ENCODE peak calls at places on chromosomes 2 and 18, in four cellular contexts. F is adrenal gland, Z is uterus, N is HCT116. H is an unnamed sample.

GRCh38 chr2:5365871-5366461 is 326.2 kb upstream of the SOX11 start:
- DNase-seq in N (no peak), F (peak), Z (no peak), H (peak)

GRCh38 chr2:199602271-199602895 is 144.6 kb upstream of the SATB2 start:
- DNase-seq in N (peak), F (no peak), Z (no peak), H (peak)

GRCh38 chr2:64978514-64979268 is 10.5 kb upstream of the SLC1A4 start:
- DNase-seq in F (no peak), N (peak), Z (no peak), H (peak)

GRCh38 chr2:78967294-78967693 is 58.2 kb upstream of the REG3G start:
- DNase-seq in N (no peak), Z (no peak), F (no peak), H (no peak)

GRCh38 chr2:217610411-217610814 is 392.4 kb downstream of the TNS1 start:
- DNase-seq in N (no peak), Z (no peak), F (no peak), H (no peak)

GRCh38 chr2:221549143-221549542 is 23.0 kb downstream of the EPHA4 start:
- DNase-seq in N (no peak), F (no peak), Z (no peak), H (no peak)

GRCh38 chr2:31216734-31217133 is 581 bp downstream of the CAPN14 start:
- DNase-seq in Z (no peak), F (no peak), N (no peak), H (no peak)

GRCh38 chr18:44802508-44802907 is 121.8 kb downstream of the SETBP1 start:
- DNase-seq in Z (no peak), F (no peak), N (no peak), H (no peak)

GRCh38 chr2:219272995-219273394 is 6.2 kb upstream of the DNAJB2 start:
- DNase-seq in N (no peak), F (peak), Z (no peak), H (no peak)

GRCh38 chr2:3708576-3708975 is 5.2 kb downstream of the DCDC2C start:
- DNase-seq in N (no peak), Z (no peak), F (no peak), H (no peak)

GRCh38 chr18:63224574-63224973 is 95.0 kb downstream of the BCL2 start:
- DNase-seq in N (no peak), Z (no peak), F (no peak), H (no peak)

GRCh38 chr2:74564222-74564621 is 9.7 kb downstream of the DOK1 start:
- DNase-seq in Z (no peak), N (no peak), F (no peak), H (no peak)

GRCh38 chr2:8310557-8311455 is 371.1 kb upstream of the ID2 start:
- DNase-seq in N (no peak), F (no peak), Z (no peak), H (peak)

GRCh38 chr2:232611559-232612218 is 21.7 kb upstream of the EFHD1 start:
- DNase-seq in F (peak), N (no peak), Z (peak), H (peak)

GRCh38 chr2:238075397-238075796 is 14.6 kb downstream of the SCLY start:
- DNase-seq in Z (no peak), N (no peak), F (no peak), H (no peak)

GRCh38 chr2:120013569-120014223 is 819 bp downstream of the EPB41L5 start:
- DNase-seq in Z (no peak), N (peak), F (peak), H (no peak)

GRCh38 chr2:217068677-217069250 is 208.9 kb upstream of the TNP1 start:
- DNase-seq in N (no peak), F (no peak), Z (no peak), H (peak)

GRCh38 chr2:53987336-53987921 is 16.6 kb upstream of the PSME4 start:
- DNase-seq in F (no peak), N (no peak), Z (peak), H (no peak)

GRCh38 chr2:188853307-188853706 is 120.9 kb upstream of the COL3A1 start:
- DNase-seq in N (no peak), Z (no peak), F (no peak), H (no peak)

GRCh38 chr2:206095925-206096324 is 10.0 kb upstream of the INO80D start:
- DNase-seq in N (no peak), F (no peak), Z (no peak), H (no peak)

GRCh38 chr2:233542507-233542906 is 24.1 kb downstream of the USP40 start:
- DNase-seq in F (peak), Z (peak), N (no peak), H (no peak)

GRCh38 chr2:195477996-195478382 is 179.0 kb upstream of the SLC39A10 start:
- DNase-seq in Z (no peak), F (no peak), N (no peak), H (no peak)

GRCh38 chr2:67760995-67761394 is 301.8 kb downstream of the C1D start:
- DNase-seq in Z (no peak), F (no peak), N (no peak), H (no peak)

GRCh38 chr2:214934006-214934405 is 124.5 kb upstream of the BARD1 start:
- DNase-seq in N (no peak), Z (no peak), F (no peak), H (no peak)

GRCh38 chr2:185738679-185739472 is at the start of gene FSIP2:
- DNase-seq in N (no peak), Z (peak), F (peak), H (peak)

GRCh38 chr2:101205521-101205998 is 47.1 kb upstream of the CNOT11 start:
- DNase-seq in Z (peak), N (peak), F (peak), H (peak)

GRCh38 chr18:37684590-37684989 is 119.0 kb upstream of the CELF4 start:
- DNase-seq in F (no peak), Z (no peak), N (no peak), H (no peak)

GRCh38 chr2:3755277-3755676 is 51.9 kb downstream of the DCDC2C start:
- DNase-seq in Z (no peak), F (peak), N (no peak), H (no peak)

GRCh38 chr18:57749604-57749970 is 53.5 kb downstream of the ATP8B1 start:
- DNase-seq in Z (no peak), N (no peak), F (no peak), H (no peak)

GRCh38 chr18:45974088-45974536 is 7.0 kb upstream of the EPG5 start:
- DNase-seq in N (peak), F (peak), Z (peak), H (peak)

GRCh38 chr2:202022755-202023154 is 10.9 kb upstream of the FZD7 start:
- DNase-seq in F (no peak), N (no peak), Z (no peak), H (no peak)

GRCh38 chr2:85178980-85179411 is 45.8 kb downstream of the TCF7L1 start:
- DNase-seq in N (no peak), F (no peak), Z (no peak), H (no peak)

GRCh38 chr2:6290626-6291025 is 575.1 kb downstream of the CMPK2 start:
- DNase-seq in N (no peak), F (no peak), Z (no peak), H (no peak)

GRCh38 chr18:28153485-28154065 is 23.4 kb downstream of the CDH2 start:
- DNase-seq in F (no peak), N (no peak), Z (no peak), H (no peak)

GRCh38 chr18:34704823-34705222 is 5.3 kb upstream of the DTNA start:
- DNase-seq in Z (no peak), N (no peak), F (no peak), H (no peak)

GRCh38 chr2:14994721-14995120 is 362.2 kb downstream of the LRATD1 start:
- DNase-seq in N (no peak), Z (no peak), F (no peak), H (no peak)

GRCh38 chr18:22683196-22683676 is 249.9 kb upstream of the RBBP8 start:
- DNase-seq in Z (peak), N (no peak), F (peak), H (no peak)
- TF ChIP-seq POLR2A in Z (no peak), N (no peak), F (peak), H (no peak)

DNA sequence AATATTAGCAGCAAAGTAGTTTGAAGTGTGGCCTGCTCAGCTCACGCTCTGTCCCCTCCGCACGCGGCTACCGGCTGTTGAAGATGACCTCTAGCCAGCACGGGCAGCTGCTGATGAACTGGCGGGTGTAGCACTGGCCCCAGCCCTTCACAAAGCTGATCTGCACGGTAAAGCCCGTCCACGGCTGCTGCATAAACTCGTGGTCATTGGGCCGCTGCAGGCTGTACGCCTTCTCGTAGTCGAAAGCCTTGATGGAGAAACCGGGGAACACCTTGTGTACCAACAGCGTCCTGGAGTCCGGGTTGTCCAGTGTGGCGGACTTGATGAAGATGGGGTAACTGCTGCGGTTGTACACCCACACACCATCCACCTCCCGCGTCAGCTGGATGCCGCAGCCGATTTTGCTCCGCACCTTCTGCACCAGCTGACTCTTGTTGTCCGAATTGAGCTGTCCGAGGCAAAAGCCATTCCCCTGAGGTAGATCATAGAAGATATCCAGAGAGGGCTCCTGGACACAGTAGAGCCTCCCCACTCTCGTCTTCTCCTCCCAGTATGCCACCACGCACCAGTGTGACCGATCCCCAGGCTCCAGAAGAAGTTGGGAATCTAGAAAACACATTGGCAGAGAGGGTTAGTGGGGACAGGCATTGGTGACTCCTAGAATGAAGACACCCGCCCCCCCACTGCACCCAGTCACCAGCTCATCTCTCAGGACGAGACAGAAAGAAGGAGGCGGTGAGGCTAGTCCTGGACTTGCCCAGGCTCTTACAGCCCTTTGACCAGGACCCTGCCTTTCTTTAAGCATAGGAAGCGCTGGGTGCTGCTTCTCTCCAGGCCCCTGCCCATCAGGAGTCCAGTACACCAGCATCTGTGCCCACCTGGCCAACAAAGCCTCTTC is 29.2 kb downstream of the SMAD7 start:
- DNase-seq in F (peak), Z (no peak), N (no peak), H (no peak)
- TF ChIP-seq POLR2A in F (no peak), Z (no peak), N (no peak), H (no peak)

GRCh38 chr2:61138859-61139258 is 23.1 kb upstream of the C2orf74 start:
- DNase-seq in Z (no peak), N (no peak), F (no peak), H (no peak)

GRCh38 chr2:61141151-61141550 is 20.8 kb upstream of the C2orf74 start:
- DNase-seq in F (no peak), Z (no peak), N (no peak), H (no peak)

GRCh38 chr2:61149074-61149473 is 12.9 kb upstream of the C2orf74 start:
- DNase-seq in Z (no peak), F (no peak), N (no peak), H (no peak)

GRCh38 chr2:61145990-61146389 is 16.0 kb upstream of the C2orf74 start:
- DNase-seq in F (no peak), Z (no peak), N (no peak), H (no peak)

GRCh38 chr2:61144697-61145268 is 17.2 kb upstream of the C2orf74 start:
- DNase-seq in N (no peak), Z (peak), F (peak), H (peak)
- TF ChIP-seq POLR2A in N (no peak), Z (peak), F (peak), H (peak)

GRCh38 chr2:240564191-240564570 is 4.0 kb downstream of the DUSP28 start:
- DNase-seq in Z (peak), N (no peak), F (peak), H (no peak)
- TF ChIP-seq POLR2A in Z (no peak), N (no peak), F (no peak), H (no peak)